ENCODE peak calls at places on chromosomes 12 and 14, in five cellular contexts. One of them, this sample, is unnamed.

GRCh38 chr12:12216349-12217017 is 50.4 kb downstream of the LRP6 start:
- DNase-seq in HepG2: peak
- DNase-seq in GM12878: no peak
- DNase-seq in K562: peak
- DNase-seq in H1: no peak
- DNase-seq in this sample: no peak

GRCh38 chr14:92922883-92923743 is at the start of gene CHGA:
- DNase-seq in HepG2: peak
- DNase-seq in GM12878: no peak
- DNase-seq in K562: peak
- DNase-seq in H1: peak
- DNase-seq in this sample: peak

GRCh38 chr12:55624056-55624455 is 12.6 kb upstream of the OR10P1 start:
- DNase-seq in HepG2: no peak
- DNase-seq in GM12878: peak
- DNase-seq in K562: no peak
- DNase-seq in H1: no peak
- DNase-seq in this sample: no peak

GRCh38 chr14:69443296-69443805 is 41.2 kb upstream of the PLEKHD1 start:
- DNase-seq in HepG2: no peak
- DNase-seq in GM12878: no peak
- DNase-seq in K562: no peak
- DNase-seq in H1: no peak
- DNase-seq in this sample: no peak

GRCh38 chr14:24310666-24311604 is at the start of gene LTB4R:
- DNase-seq in HepG2: no peak
- DNase-seq in GM12878: no peak
- DNase-seq in K562: no peak
- DNase-seq in H1: no peak
- DNase-seq in this sample: no peak

GRCh38 chr12:20523658-20524057 is 155.3 kb downstream of the PDE3A start:
- DNase-seq in HepG2: no peak
- DNase-seq in GM12878: no peak
- DNase-seq in K562: no peak
- DNase-seq in H1: no peak
- DNase-seq in this sample: no peak

GRCh38 chr12:4978737-4979136 is 64.9 kb upstream of the KCNA5 start:
- DNase-seq in HepG2: no peak
- DNase-seq in GM12878: no peak
- DNase-seq in K562: no peak
- DNase-seq in H1: no peak
- DNase-seq in this sample: no peak

GRCh38 chr12:121224591-121224990 is 14.7 kb downstream of the P2RX4 start:
- DNase-seq in HepG2: no peak
- DNase-seq in GM12878: no peak
- DNase-seq in K562: no peak
- DNase-seq in H1: no peak
- DNase-seq in this sample: peak

GRCh38 chr14:23751591-23751990 is 115.4 kb downstream of the DHRS2 start:
- DNase-seq in HepG2: no peak
- DNase-seq in GM12878: no peak
- DNase-seq in K562: no peak
- DNase-seq in H1: no peak
- DNase-seq in this sample: no peak

GRCh38 chr14:69592923-69593677 is 18.3 kb upstream of the SUSD6 start:
- DNase-seq in HepG2: no peak
- DNase-seq in GM12878: no peak
- DNase-seq in K562: no peak
- DNase-seq in H1: no peak
- DNase-seq in this sample: no peak

GRCh38 chr12:57591567-57592325 is 754 bp downstream of the PIP4K2C start:
- DNase-seq in HepG2: no peak
- DNase-seq in GM12878: no peak
- DNase-seq in K562: peak
- DNase-seq in H1: no peak
- DNase-seq in this sample: peak

GRCh38 chr14:102213984-102214658 is 74.4 kb downstream of the WDR20 start:
- DNase-seq in HepG2: no peak
- DNase-seq in GM12878: no peak
- DNase-seq in K562: no peak
- DNase-seq in H1: no peak
- DNase-seq in this sample: no peak

GRCh38 chr12:101181776-101182175 is 28.3 kb downstream of the SLC5A8 start:
- DNase-seq in HepG2: no peak
- DNase-seq in GM12878: no peak
- DNase-seq in K562: no peak
- DNase-seq in H1: no peak
- DNase-seq in this sample: no peak

GRCh38 chr14:50768693-50769092 is 62.3 kb downstream of the NIN start:
- DNase-seq in HepG2: no peak
- DNase-seq in GM12878: no peak
- DNase-seq in K562: no peak
- DNase-seq in H1: no peak
- DNase-seq in this sample: no peak

GRCh38 chr14:61564623-61565091 is 130.7 kb upstream of the HIF1A start:
- DNase-seq in HepG2: peak
- DNase-seq in GM12878: no peak
- DNase-seq in K562: peak
- DNase-seq in H1: no peak
- DNase-seq in this sample: no peak

GRCh38 chr12:12803186-12803585 is 10.0 kb upstream of the DDX47 start:
- DNase-seq in HepG2: peak
- DNase-seq in GM12878: no peak
- DNase-seq in K562: peak
- DNase-seq in H1: no peak
- DNase-seq in this sample: peak

GRCh38 chr14:31703056-31703455 is 141.9 kb downstream of the NUBPL start:
- DNase-seq in HepG2: no peak
- DNase-seq in GM12878: no peak
- DNase-seq in K562: no peak
- DNase-seq in H1: no peak
- DNase-seq in this sample: no peak

GRCh38 chr12:89709994-89710872 is 1.6 kb upstream of the ATP2B1 start:
- DNase-seq in HepG2: no peak
- DNase-seq in GM12878: no peak
- DNase-seq in K562: no peak
- DNase-seq in H1: no peak
- DNase-seq in this sample: no peak

GRCh38 chr12:39105111-39105510 is 199.7 kb upstream of the CPNE8 start:
- DNase-seq in HepG2: no peak
- DNase-seq in GM12878: no peak
- DNase-seq in K562: no peak
- DNase-seq in H1: no peak
- DNase-seq in this sample: no peak

GRCh38 chr14:75232597-75232996 is 46.0 kb upstream of the FOS start:
- DNase-seq in HepG2: no peak
- DNase-seq in GM12878: no peak
- DNase-seq in K562: no peak
- DNase-seq in H1: no peak
- DNase-seq in this sample: no peak

GRCh38 chr12:79927772-79928474 is 7.0 kb downstream of the PPP1R12A start:
- DNase-seq in HepG2: no peak
- DNase-seq in GM12878: peak
- DNase-seq in K562: no peak
- DNase-seq in H1: no peak
- DNase-seq in this sample: no peak

GRCh38 chr14:77186911-77187648 is 5.5 kb downstream of the TMEM63C start:
- DNase-seq in HepG2: no peak
- DNase-seq in GM12878: no peak
- DNase-seq in K562: no peak
- DNase-seq in H1: no peak
- DNase-seq in this sample: no peak
- TF ChIP-seq TAF1 in HepG2: no peak
- TF ChIP-seq TAF1 in GM12878: no peak
- TF ChIP-seq TAF1 in K562: no peak
- TF ChIP-seq TAF1 in H1: no peak
- TF ChIP-seq TAF1 in this sample: no peak

DNA sequence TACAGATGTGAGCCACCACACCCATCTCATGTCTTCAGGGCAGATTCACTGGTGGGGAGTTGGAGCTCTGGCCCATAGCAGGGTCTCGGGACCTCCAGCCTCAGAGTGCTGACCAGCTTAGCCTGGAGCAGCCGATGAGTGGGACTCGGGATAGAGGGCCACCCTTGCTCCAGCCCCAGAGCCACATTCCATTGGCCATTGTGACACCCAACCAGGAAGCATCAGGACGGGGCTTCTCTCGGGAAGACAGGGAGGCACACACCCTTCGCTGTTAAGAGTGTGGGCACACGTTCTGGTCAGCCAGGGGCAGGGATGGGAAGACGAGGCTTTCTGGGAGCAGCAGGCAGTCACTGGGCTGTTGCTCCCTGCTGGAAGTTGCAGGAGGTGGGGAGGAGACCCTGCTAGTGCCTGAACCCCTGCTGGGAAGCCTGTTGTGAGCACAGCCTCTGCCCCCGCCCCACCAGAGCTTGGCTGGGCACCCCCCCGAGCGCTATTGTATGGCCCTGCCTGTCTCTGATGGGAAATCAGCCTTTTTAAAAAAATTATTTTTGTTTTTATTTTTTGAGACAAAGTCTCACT is 1.6 kb downstream of the ADGRD1 start:
- DNase-seq in HepG2: no peak
- DNase-seq in GM12878: no peak
- DNase-seq in K562: no peak
- DNase-seq in H1: no peak
- DNase-seq in this sample: no peak
- H3K4me3 ChIP-seq in HepG2: no peak
- H3K4me3 ChIP-seq in GM12878: no peak
- H3K4me3 ChIP-seq in K562: no peak
- H3K4me3 ChIP-seq in H1: no peak
- H3K4me3 ChIP-seq in this sample: no peak

DNA sequence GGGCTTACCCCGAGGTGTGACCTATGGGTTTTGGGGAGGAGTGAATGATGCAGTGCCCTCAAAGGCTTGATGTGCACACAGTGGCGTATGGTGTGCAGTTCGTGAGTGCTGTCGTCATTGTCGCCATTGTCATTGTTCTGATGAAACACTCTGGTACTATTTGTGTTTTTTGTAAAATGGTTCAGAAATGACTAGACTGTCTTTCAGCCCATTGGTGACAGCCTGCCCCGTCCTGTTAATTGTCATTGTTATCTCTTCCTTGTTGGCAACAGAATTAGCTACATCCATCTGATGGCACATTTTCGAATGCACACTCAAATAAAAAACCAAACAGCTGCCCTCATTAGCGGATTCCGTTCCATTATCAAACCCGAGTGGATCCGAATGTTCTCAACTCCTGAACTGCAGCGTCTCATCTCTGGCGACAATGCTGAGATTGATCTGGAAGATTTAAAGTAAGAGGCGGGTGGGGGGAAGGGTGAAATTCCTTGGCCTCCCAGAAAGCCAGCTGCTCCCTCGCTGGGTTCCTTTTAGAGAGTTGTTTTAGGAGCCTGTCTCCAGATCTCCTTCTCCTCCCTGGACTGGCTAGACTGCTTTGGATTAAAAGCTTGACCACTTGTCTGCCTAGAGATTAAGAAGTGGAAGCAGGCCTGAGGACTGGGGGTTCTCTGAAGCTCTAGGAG is 43.5 kb downstream of the MMAB start:
- DNase-seq in HepG2: no peak
- DNase-seq in GM12878: no peak
- DNase-seq in K562: no peak
- DNase-seq in H1: no peak
- DNase-seq in this sample: no peak
- TF ChIP-seq TAF1 in HepG2: no peak
- TF ChIP-seq TAF1 in GM12878: no peak
- TF ChIP-seq TAF1 in K562: no peak
- TF ChIP-seq TAF1 in H1: no peak
- TF ChIP-seq TAF1 in this sample: no peak

DNA sequence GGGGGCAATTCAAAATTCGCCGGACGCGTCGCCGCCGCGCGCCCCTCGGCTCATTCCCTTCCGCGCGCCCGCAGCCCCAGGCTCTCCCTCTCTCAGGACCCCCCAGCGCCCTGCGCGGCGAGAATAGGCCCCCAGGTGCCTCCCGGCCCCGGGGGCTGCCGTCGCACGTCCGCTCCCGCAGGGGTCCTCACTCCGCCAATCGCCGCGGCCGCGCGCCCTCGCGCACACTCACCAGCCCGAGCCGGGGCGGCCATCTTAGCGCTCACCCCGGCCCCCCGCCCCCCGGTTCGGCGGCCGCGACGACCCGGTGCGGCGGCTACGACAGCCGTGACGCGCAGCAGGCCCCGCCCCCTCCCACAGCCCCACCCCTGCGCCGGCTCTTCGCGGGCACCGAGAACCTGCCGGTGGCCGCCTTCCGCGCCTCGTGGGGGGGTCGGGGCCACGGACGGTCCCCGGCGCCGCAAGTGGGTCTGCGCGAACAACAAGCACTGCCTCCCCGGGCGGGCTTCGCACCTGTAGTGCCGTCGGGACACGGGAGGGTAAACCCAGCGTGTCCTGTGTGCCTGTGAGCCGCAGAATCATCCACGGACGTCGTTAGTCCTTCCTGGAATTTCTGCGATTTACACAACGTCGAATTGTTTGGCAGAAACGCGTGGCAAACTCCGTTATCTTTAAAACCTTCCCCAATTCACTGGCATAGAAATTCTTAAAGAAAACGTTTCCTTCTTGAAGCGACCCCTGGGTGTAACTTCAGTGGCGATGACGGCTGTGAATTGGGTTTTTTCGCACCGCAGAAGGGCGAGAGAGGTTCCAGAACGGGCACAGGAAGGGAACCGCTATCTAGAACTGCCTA is 2.5 kb downstream of the USP44 start:
- DNase-seq in HepG2: no peak
- DNase-seq in GM12878: no peak
- DNase-seq in K562: peak
- DNase-seq in H1: no peak
- DNase-seq in this sample: peak
- H3K4me3 ChIP-seq in HepG2: peak
- H3K4me3 ChIP-seq in GM12878: peak
- H3K4me3 ChIP-seq in K562: peak
- H3K4me3 ChIP-seq in H1: peak
- H3K4me3 ChIP-seq in this sample: peak

DNA sequence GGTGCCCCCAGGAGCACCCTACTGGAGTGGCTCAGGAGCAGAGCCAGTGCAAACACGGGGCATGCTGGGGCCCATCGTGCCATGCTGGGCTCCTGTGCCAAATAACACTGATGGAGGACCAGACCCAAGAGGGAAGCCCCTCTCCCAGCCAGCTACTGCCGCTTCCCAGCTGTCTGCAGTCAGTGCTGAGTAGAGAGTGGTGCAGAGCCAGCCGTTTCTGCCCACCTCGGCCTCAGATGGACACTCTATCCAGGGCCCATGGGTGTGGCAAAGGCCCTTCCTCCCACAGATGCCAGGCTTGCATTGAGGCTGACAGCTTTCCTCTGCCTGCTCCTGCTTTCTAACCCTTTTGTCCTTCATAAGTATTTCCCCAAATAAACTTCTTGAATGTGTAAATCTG is 13.2 kb downstream of the CLBA1 start:
- DNase-seq in HepG2: no peak
- DNase-seq in GM12878: no peak
- DNase-seq in K562: no peak
- DNase-seq in H1: no peak
- DNase-seq in this sample: no peak
- TF ChIP-seq TAF1 in HepG2: no peak
- TF ChIP-seq TAF1 in GM12878: no peak
- TF ChIP-seq TAF1 in K562: no peak
- TF ChIP-seq TAF1 in H1: no peak
- TF ChIP-seq TAF1 in this sample: no peak

This sample was measured in SK-N-SH.